ENCODE peak calls at places on chromosomes 16 and 17, in six cellular contexts. N is HT1080, X is AG04450, M is thoracic aorta, K is NCI-H345, W is COR-L47. G is an unnamed sample.
A peak's percentile ranks its signal among the peaks of the same experiment; 100 is the strongest.

GRCh38 chr17:75317671-75318070 is 28.4 kb upstream of the SLC25A19 start:
- DNase-seq in N (no peak), X (no peak), M (no peak), K (no peak), W (peak; percentile 63), G (no peak)

GRCh38 chr17:31171711-31172110 is 76.9 kb downstream of the NF1 start:
- DNase-seq in N (no peak), X (no peak), M (no peak), K (no peak), W (no peak), G (no peak)

GRCh38 chr17:17084317-17084835 is 42.1 kb downstream of the MPRIP start:
- DNase-seq in N (no peak), X (no peak), M (no peak), K (no peak), W (no peak), G (no peak)

GRCh38 chr17:10614536-10615155 is 42.5 kb downstream of the MYH3 start:
- DNase-seq in N (peak; percentile 52), X (peak; percentile 7), M (no peak), K (peak; percentile 5), W (peak; percentile 0), G (peak; percentile 18)

GRCh38 chr16:48901712-48902374 is 291.9 kb upstream of the N4BP1 start:
- DNase-seq in N (peak; percentile 20), X (no peak), M (no peak), K (no peak), W (no peak), G (no peak)

GRCh38 chr17:46144246-46144645 is 49.0 kb downstream of the KANSL1 start:
- DNase-seq in N (no peak), X (no peak), M (no peak), K (no peak), W (no peak), G (no peak)

GRCh38 chr16:27334874-27335273 is 21.1 kb downstream of the IL4R start:
- DNase-seq in N (no peak), X (peak; percentile 27), M (no peak), K (no peak), W (no peak), G (no peak)

GRCh38 chr16:66914541-66914940 is 4.1 kb downstream of the CDH16 start:
- DNase-seq in N (no peak), X (no peak), M (no peak), K (no peak), W (no peak), G (no peak)

GRCh38 chr16:60755907-60756306 is 1280.3 kb downstream of the CDH8 start:
- DNase-seq in N (peak; percentile 7), X (no peak), M (no peak), K (no peak), W (no peak), G (peak; percentile 6)

GRCh38 chr17:77474292-77474988 is 333.7 kb downstream of the SEC14L1 start:
- DNase-seq in N (no peak), X (no peak), M (no peak), K (no peak), W (no peak), G (no peak)

GRCh38 chr17:62008294-62008693 is 56.8 kb downstream of the MED13 start:
- DNase-seq in N (no peak), X (no peak), M (no peak), K (no peak), W (no peak), G (no peak)

GRCh38 chr16:25151996-25152395 is 40.5 kb downstream of the LCMT1 start:
- DNase-seq in N (peak; percentile 82), X (no peak), M (no peak), K (no peak), W (no peak), G (peak; percentile 63)

GRCh38 chr17:82055023-82055964 is 3.6 kb downstream of the GPS1 start:
- DNase-seq in N (no peak), X (no peak), M (no peak), K (no peak), W (no peak), G (no peak)

GRCh38 chr17:43694081-43694870 is 32.6 kb upstream of the MEOX1 start:
- DNase-seq in N (peak; percentile 74), X (peak; percentile 55), M (peak; percentile 23), K (peak; percentile 83), W (peak; percentile 77), G (peak; percentile 74)

GRCh38 chr17:48012151-48012520 is 25.5 kb downstream of the COPZ2 start:
- DNase-seq in N (no peak), X (no peak), M (no peak), K (peak; percentile 85), W (peak; percentile 97), G (no peak)

GRCh38 chr17:222172-222571 is 40.7 kb upstream of the DOC2B start:
- DNase-seq in N (no peak), X (no peak), M (no peak), K (no peak), W (no peak), G (no peak)

GRCh38 chr16:2008009-2008526 is 1.6 kb downstream of the ZNF598 start:
- DNase-seq in N (peak; percentile 91), X (no peak), M (no peak), K (no peak), W (no peak), G (peak; percentile 93)

GRCh38 chr17:28897769-28898259 is 281 bp upstream of the FLOT2 start:
- DNase-seq in N (peak; percentile 18), X (no peak), M (no peak), K (no peak), W (no peak), G (no peak)

GRCh38 chr16:87101903-87102302 is 215.3 kb downstream of the C16orf95 start:
- DNase-seq in N (no peak), X (no peak), M (no peak), K (no peak), W (no peak), G (no peak)

GRCh38 chr17:77376795-77377751 is 236.3 kb downstream of the SEC14L1 start:
- DNase-seq in N (no peak), X (peak; percentile 79), M (no peak), K (no peak), W (no peak), G (no peak)

GRCh38 chr17:66150708-66151107 is 41.2 kb downstream of the CEP112 start:
- DNase-seq in N (no peak), X (no peak), M (no peak), K (no peak), W (no peak), G (no peak)

GRCh38 chr16:14509055-14509454 is 121.0 kb downstream of the PARN start:
- DNase-seq in N (peak; percentile 39), X (no peak), M (no peak), K (no peak), W (no peak), G (peak; percentile 78)